ENCODE peak calls at places on chromosome 7, in four cellular contexts. X is WTC11, Z is HepG2, E is K562. V is an unnamed sample.

GRCh38 chr7:20786779-20787651 is at the start of gene SP8:
- DNase-seq in Z (peak), E (peak), X (peak), V (no peak)

GRCh38 chr7:69295971-69296370 is 302.3 kb upstream of the AUTS2 start:
- DNase-seq in Z (no peak), E (no peak), X (no peak), V (no peak)

GRCh38 chr7:70097639-70098038 is 499.4 kb downstream of the AUTS2 start:
- DNase-seq in X (no peak), Z (no peak), E (no peak), V (no peak)

GRCh38 chr7:33754933-33755928 is 150.1 kb upstream of the BMPER start:
- DNase-seq in E (no peak), X (no peak), Z (no peak), V (no peak)

GRCh38 chr7:121608785-121609184 is 212.7 kb upstream of the FAM3C start:
- DNase-seq in E (no peak), Z (no peak), X (no peak), V (no peak)

GRCh38 chr7:19698331-19698730 is 10.5 kb downstream of the POLR1F start:
- DNase-seq in X (no peak), E (no peak), Z (no peak), V (no peak)

GRCh38 chr7:15439853-15440252 is 122.0 kb downstream of the AGMO start:
- DNase-seq in E (no peak), X (no peak), Z (no peak), V (no peak)

GRCh38 chr7:143511593-143512047 is 33.9 kb downstream of the TAS2R41 start:
- DNase-seq in E (no peak), X (no peak), Z (no peak), V (no peak)

GRCh38 chr7:18849130-18849529 is 268.3 kb downstream of the TWIST1 start:
- DNase-seq in X (no peak), E (no peak), Z (no peak), V (no peak)

DNA sequence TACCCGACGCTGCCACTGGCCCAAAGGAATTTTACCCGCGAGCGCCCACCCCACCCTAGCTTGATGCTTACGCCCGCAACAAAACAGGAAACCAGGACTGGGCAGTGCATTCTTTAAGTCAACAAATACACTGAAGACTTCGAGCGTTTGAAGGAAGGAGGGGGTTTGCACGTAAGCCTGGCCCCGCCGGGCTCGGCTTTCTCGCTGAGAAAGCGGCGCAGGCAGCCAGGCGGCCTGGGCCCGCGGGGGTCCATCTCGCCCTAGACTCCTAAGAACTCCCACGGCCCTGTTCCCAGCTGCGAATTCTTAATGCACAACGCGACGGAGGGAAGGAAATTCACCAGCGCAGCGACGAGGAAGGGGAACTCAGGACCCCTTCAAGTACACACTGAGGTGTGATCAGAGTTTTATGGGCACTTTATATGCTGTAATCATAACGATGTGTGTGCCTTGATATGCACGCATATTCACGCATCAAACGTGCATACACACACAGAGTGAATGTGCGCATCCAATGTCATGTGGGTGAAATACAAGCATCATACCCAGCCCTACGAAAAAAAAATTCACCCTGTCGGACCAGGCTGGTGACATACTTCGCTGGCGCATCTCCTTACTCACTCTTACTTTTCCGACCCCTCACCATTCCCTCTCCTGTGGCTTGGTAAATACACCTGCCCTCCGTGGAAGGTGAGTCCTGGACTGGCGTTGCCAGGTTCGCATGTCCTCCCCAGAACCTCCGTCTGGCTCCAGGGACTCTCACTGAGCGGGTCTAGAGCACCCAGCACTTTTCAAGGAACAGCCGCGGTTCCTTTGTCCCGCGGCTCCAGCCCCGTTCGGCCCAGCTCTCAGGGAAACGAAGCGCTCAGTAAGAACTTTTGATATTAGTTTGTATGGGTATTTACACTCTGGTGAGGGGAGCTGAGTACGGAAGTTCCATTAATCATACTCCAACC is 5.7 kb upstream of the HOXA13 start:
- DNase-seq in X (no peak), E (no peak), Z (no peak), V (no peak)
- TF ChIP-seq CREM in X (no peak), E (no peak), Z (no peak), V (no peak)

GRCh38 chr7:23016345-23017253 is 2.7 kb upstream of the HYCC1 start:
- DNase-seq in Z (peak), X (no peak), E (no peak), V (no peak)
- TF ChIP-seq CREM in Z (no peak), X (no peak), E (no peak), V (no peak)

GRCh38 chr7:106767498-106768323 is 97.4 kb upstream of the PIK3CG start:
- DNase-seq in Z (no peak), X (no peak), E (no peak), V (no peak)

GRCh38 chr7:106773228-106773627 is 91.9 kb upstream of the PIK3CG start:
- DNase-seq in E (no peak), Z (no peak), X (no peak), V (no peak)

GRCh38 chr7:106768324-106768751 is 96.7 kb upstream of the PIK3CG start:
- DNase-seq in E (no peak), Z (no peak), X (no peak), V (peak)

GRCh38 chr7:106772655-106773108 is 92.4 kb upstream of the PIK3CG start:
- DNase-seq in Z (no peak), E (no peak), X (no peak), V (no peak)

DNA sequence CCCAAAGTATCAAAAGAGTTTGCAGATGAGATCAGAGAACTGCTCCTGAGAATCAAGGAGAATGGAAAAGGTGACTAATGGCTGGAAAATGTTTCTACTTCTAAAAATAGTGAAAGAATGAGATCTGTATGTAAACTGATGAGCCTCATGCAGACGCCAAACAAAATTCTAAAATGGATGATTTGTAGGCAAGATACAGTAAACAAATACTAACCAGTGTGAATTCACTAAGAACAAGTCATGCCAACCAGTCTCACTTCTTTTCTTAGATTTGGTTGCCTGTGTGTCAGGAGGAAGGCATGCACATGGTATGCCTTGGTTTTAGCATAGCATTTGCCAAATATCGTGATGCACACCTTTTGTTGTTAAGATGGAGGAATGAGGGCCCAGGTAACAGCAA is 94.9 kb upstream of the PIK3CG start:
- DNase-seq in X (no peak), Z (no peak), E (no peak), V (no peak)
- TF ChIP-seq CREM in X (no peak), Z (no peak), E (no peak), V (no peak)

GRCh38 chr7:47739901-47740300 is 158.0 kb upstream of the TNS3 start:
- DNase-seq in X (no peak), E (no peak), Z (no peak), V (no peak)

GRCh38 chr7:47744883-47745282 is 163.0 kb upstream of the TNS3 start:
- DNase-seq in X (no peak), E (no peak), Z (no peak), V (no peak)

GRCh38 chr7:47743898-47744612 is 162.1 kb upstream of the TNS3 start:
- DNase-seq in X (peak), Z (no peak), E (no peak), V (no peak)

GRCh38 chr7:47739301-47739870 is 157.5 kb upstream of the TNS3 start:
- DNase-seq in E (no peak), X (no peak), Z (no peak), V (no peak)

GRCh38 chr7:47741984-47742383 is 160.1 kb upstream of the TNS3 start:
- DNase-seq in X (no peak), Z (no peak), E (no peak), V (no peak)
- TF ChIP-seq CREM in X (no peak), Z (no peak), E (no peak), V (no peak)

DNA sequence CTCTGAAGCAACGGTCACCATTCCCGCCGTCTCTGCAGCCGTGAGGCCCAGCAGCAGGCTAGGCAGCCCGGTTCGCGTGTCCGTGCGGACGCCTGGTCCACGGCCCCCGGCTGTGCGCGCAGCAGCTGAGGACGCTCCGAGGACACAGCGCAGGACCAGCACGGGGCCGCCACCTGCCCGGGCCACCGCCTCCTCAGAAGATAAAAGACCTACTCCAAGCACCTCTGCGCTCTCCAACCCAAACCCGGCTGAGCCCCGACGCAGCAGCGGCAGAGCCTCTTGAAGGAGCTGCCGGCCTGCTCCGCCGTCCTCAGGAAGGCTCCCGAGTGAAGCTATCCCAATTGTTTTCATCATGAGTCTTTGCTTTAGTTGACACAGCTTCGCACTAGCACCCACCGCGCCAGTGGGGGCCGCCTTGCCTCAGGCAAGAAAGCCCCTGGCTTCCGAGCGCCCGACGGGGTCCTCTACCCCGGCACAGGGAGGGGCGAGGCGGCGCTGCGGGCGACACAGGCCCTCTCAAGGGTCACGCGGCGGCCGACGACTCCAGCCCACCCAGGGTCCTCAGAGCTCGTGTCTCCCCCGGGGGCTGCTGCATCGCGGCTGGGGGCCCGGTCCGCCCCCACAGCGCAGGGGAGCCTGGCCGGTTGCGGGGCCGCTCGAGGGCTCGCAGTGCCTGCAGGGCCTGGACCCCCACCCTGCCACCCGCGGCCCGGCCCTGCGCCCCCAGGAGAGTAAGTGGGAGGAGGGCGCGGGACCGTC is 16.9 kb upstream of the GPR146 start:
- DNase-seq in E (peak), X (no peak), Z (no peak), V (no peak)
- TF ChIP-seq CREM in E (no peak), X (no peak), Z (no peak), V (no peak)

V was measured in GM12878.